ENCODE peak calls at places on chromosomes 2 and 18, in five cellular contexts. T, O, Q, N and X are unnamed samples.

GRCh38 chr18:45865466-45865865 is 40.0 kb downstream of the SIGLEC15 start:
- DNase-seq in O (no peak), T (no peak), N (no peak), Q (no peak), X (no peak)

GRCh38 chr2:209269024-209269423 is 154.8 kb upstream of the MAP2 start:
- DNase-seq in T (no peak), N (no peak), O (no peak), Q (no peak), X (no peak)

GRCh38 chr2:108324531-108325256 is 36.0 kb downstream of the SULT1C2 start:
- DNase-seq in Q (no peak), N (no peak), O (peak; percentile 51), T (no peak), X (no peak)

GRCh38 chr2:108061485-108062042 is 75.2 kb downstream of the SLC5A7 start:
- DNase-seq in N (no peak), Q (no peak), O (no peak), T (no peak), X (no peak)

GRCh38 chr2:41241325-41242000 is 789.6 kb upstream of the SLC8A1 start:
- DNase-seq in O (no peak), N (no peak), Q (no peak), T (no peak), X (no peak)

GRCh38 chr2:231235217-231235616 is 36.8 kb downstream of the ARMC9 start:
- DNase-seq in O (no peak), T (no peak), Q (no peak), N (no peak), X (no peak)

GRCh38 chr18:5197461-5197860 is 404 bp upstream of the AKAIN1 start:
- DNase-seq in O (no peak), N (no peak), T (no peak), Q (no peak), X (no peak)

GRCh38 chr2:237199577-237199976 is 113.9 kb downstream of the COPS8 start:
- DNase-seq in O (no peak), T (no peak), Q (no peak), N (no peak), X (no peak)

GRCh38 chr2:152443771-152444170 is 108.8 kb downstream of the FMNL2 start:
- DNase-seq in Q (no peak), T (no peak), N (no peak), O (peak; percentile 71), X (no peak)

GRCh38 chr2:100065029-100065428 is 77.4 kb downstream of the AFF3 start:
- DNase-seq in N (no peak), O (no peak), Q (no peak), T (no peak), X (no peak)

GRCh38 chr18:63488160-63488559 is 11.4 kb downstream of the SERPINB5 start:
- DNase-seq in Q (no peak), N (no peak), T (no peak), O (no peak), X (no peak)

GRCh38 chr2:198807131-198807530 is 650.6 kb downstream of the SATB2 start:
- DNase-seq in Q (no peak), O (peak; percentile 3), N (no peak), T (no peak), X (no peak)

GRCh38 chr2:11904029-11904428 is 157.6 kb downstream of the LPIN1 start:
- DNase-seq in Q (no peak), N (no peak), T (no peak), O (no peak), X (no peak)

GRCh38 chr2:241817126-241817820 is 8.3 kb downstream of the NEU4 start:
- DNase-seq in Q (no peak), T (no peak), O (no peak), N (no peak), X (no peak)

GRCh38 chr2:218536804-218537494 is 31.2 kb downstream of the USP37 start:
- DNase-seq in N (no peak), T (no peak), O (no peak), Q (no peak), X (no peak)

GRCh38 chr2:149741646-149742045 is 154.1 kb upstream of the MMADHC start:
- DNase-seq in Q (no peak), O (peak; percentile 81), T (no peak), N (no peak), X (no peak)